ENCODE peak calls at places on chromosome 19, in nine cellular contexts. N, A, L, K, F, S, T, X and D are unnamed samples.
A peak's percentile ranks its signal among the peaks of the same experiment; 100 is the strongest.

GRCh38 chr19:3470500-3471128 is 9.7 kb downstream of the SMIM24 start:
- DNase-seq in N (no peak), A (no peak), L (peak; percentile 40), K (no peak), F (no peak), S (no peak), T (no peak), X (no peak), D (no peak)

GRCh38 chr19:10760268-10760944 is 42.5 kb downstream of the DNM2 start:
- DNase-seq in N (no peak), A (no peak), L (no peak), K (no peak), F (no peak), S (peak; percentile 25), T (no peak), X (no peak), D (peak; percentile 48)

GRCh38 chr19:28242317-28242927 is 970.5 kb downstream of the UQCRFS1 start:
- DNase-seq in N (no peak), A (peak; percentile 51), L (peak; percentile 81), K (no peak), F (no peak), S (peak; percentile 15), T (no peak), X (no peak), D (peak; percentile 24)

GRCh38 chr19:13329766-13330165 is 176.5 kb downstream of the CACNA1A start:
- DNase-seq in N (no peak), A (no peak), L (no peak), K (no peak), F (peak; percentile 31), S (no peak), T (no peak), X (no peak), D (no peak)

GRCh38 chr19:1177322-1178114 is 3.5 kb upstream of the SBNO2 start:
- DNase-seq in N (peak; percentile 84), A (no peak), L (peak; percentile 54), K (no peak), F (peak; percentile 97), S (peak; percentile 93), T (no peak), X (no peak), D (no peak)

GRCh38 chr19:46551175-46551574 is 50.0 kb upstream of the CALM3 start:
- DNase-seq in N (no peak), A (no peak), L (no peak), K (no peak), F (no peak), S (no peak), T (no peak), X (no peak), D (no peak)

GRCh38 chr19:18401580-18402112 is 4.2 kb upstream of the LRRC25 start:
- DNase-seq in N (no peak), A (no peak), L (peak; percentile 83), K (no peak), F (peak; percentile 69), S (peak; percentile 57), T (peak; percentile 72), X (peak; percentile 57), D (peak; percentile 69)

GRCh38 chr19:55474269-55475265 is 1.9 kb upstream of the ZNF628 start:
- DNase-seq in N (no peak), A (no peak), L (peak; percentile 61), K (no peak), F (no peak), S (peak; percentile 69), T (no peak), X (no peak), D (no peak)

GRCh38 chr19:39030854-39031367 is 1.4 kb downstream of the FBXO27 start:
- DNase-seq in N (no peak), A (no peak), L (no peak), K (no peak), F (no peak), S (no peak), T (no peak), X (no peak), D (no peak)

GRCh38 chr19:54160182-54160811 is 776 bp upstream of the LENG1 start:
- DNase-seq in N (no peak), A (no peak), L (no peak), K (no peak), F (peak; percentile 57), S (no peak), T (no peak), X (no peak), D (no peak)

GRCh38 chr19:1038995-1039645 is 787 bp upstream of the ABCA7 start:
- DNase-seq in N (no peak), A (no peak), L (peak; percentile 76), K (no peak), F (peak; percentile 28), S (no peak), T (no peak), X (peak; percentile 21), D (no peak)

GRCh38 chr19:13181747-13182388 is 31.7 kb downstream of the IER2 start:
- DNase-seq in N (peak; percentile 67), A (no peak), L (no peak), K (no peak), F (peak; percentile 64), S (peak; percentile 64), T (peak; percentile 83), X (peak; percentile 54), D (peak; percentile 64)

GRCh38 chr19:3080281-3080680 is 13.9 kb upstream of the GNA11 start:
- DNase-seq in N (no peak), A (no peak), L (no peak), K (no peak), F (peak; percentile 63), S (peak; percentile 75), T (peak; percentile 27), X (no peak), D (no peak)

GRCh38 chr19:50331187-50332013 is 2.2 kb upstream of the KCNC3 start:
- DNase-seq in N (peak; percentile 50), A (peak; percentile 64), L (peak; percentile 86), K (no peak), F (no peak), S (no peak), T (no peak), X (no peak), D (peak; percentile 22)

GRCh38 chr19:33486936-33487793 is 34.4 kb downstream of the PEPD start:
- DNase-seq in N (peak; percentile 52), A (no peak), L (no peak), K (no peak), F (no peak), S (no peak), T (no peak), X (no peak), D (no peak)

GRCh38 chr19:13164370-13165090 is 14.3 kb downstream of the IER2 start:
- DNase-seq in N (peak; percentile 80), A (peak; percentile 91), L (peak; percentile 98), K (no peak), F (peak; percentile 61), S (peak; percentile 69), T (peak; percentile 87), X (no peak), D (no peak)

GRCh38 chr19:1361601-1362384 is 21.9 kb upstream of the NDUFS7 start:
- DNase-seq in N (no peak), A (no peak), L (no peak), K (no peak), F (peak; percentile 78), S (peak; percentile 84), T (no peak), X (no peak), D (no peak)

GRCh38 chr19:58054792-58055482 is 4.1 kb upstream of the ZNF135 start:
- DNase-seq in N (no peak), A (peak; percentile 84), L (peak; percentile 66), K (no peak), F (peak; percentile 2), S (no peak), T (peak; percentile 57), X (no peak), D (no peak)

GRCh38 chr19:854549-854948 is 2.4 kb downstream of the ELANE start:
- DNase-seq in N (no peak), A (no peak), L (no peak), K (no peak), F (no peak), S (no peak), T (no peak), X (no peak), D (no peak)

GRCh38 chr19:56547535-56547934 is 8.8 kb downstream of the ZFP28 start:
- DNase-seq in N (no peak), A (peak; percentile 46), L (peak; percentile 65), K (no peak), F (no peak), S (no peak), T (no peak), X (no peak), D (no peak)
- TF ChIP-seq CTCF in N (no peak), A (peak; percentile 43), L (peak; percentile 64), K (no peak), F (no peak), S (peak; percentile 22), T (no peak), X (no peak), D (no peak)

GRCh38 chr19:29285878-29286277 is 72.9 kb upstream of the UQCRFS1 start:
- DNase-seq in N (peak; percentile 33), A (peak; percentile 71), L (peak; percentile 85), K (no peak), F (no peak), S (no peak), T (no peak), X (no peak), D (no peak)
- TF ChIP-seq CTCF in N (no peak), A (no peak), L (peak; percentile 77), K (no peak), F (peak; percentile 24), S (no peak), T (no peak), X (no peak), D (no peak)

GRCh38 chr19:8473652-8474476 is 28.6 kb downstream of the PRAM1 start:
- DNase-seq in N (no peak), A (no peak), L (no peak), K (no peak), F (no peak), S (no peak), T (no peak), X (no peak), D (peak; percentile 73)
- TF ChIP-seq CTCF in N (no peak), A (no peak), L (no peak), K (no peak), F (no peak), S (no peak), T (no peak), X (no peak), D (no peak)

GRCh38 chr19:35656700-35657099 is 8.6 kb downstream of the COX6B1 start:
- DNase-seq in N (no peak), A (no peak), L (no peak), K (no peak), F (no peak), S (no peak), T (no peak), X (no peak), D (no peak)

GRCh38 chr19:35661995-35662340 is 4.3 kb upstream of the UPK1A start:
- DNase-seq in N (no peak), A (no peak), L (no peak), K (no peak), F (no peak), S (no peak), T (no peak), X (no peak), D (no peak)

GRCh38 chr19:35655600-35655999 is 7.5 kb downstream of the COX6B1 start:
- DNase-seq in N (no peak), A (no peak), L (no peak), K (no peak), F (no peak), S (no peak), T (no peak), X (no peak), D (no peak)

GRCh38 chr19:35663981-35664380 is 2.3 kb upstream of the UPK1A start:
- DNase-seq in N (no peak), A (no peak), L (no peak), K (no peak), F (no peak), S (no peak), T (no peak), X (no peak), D (no peak)

GRCh38 chr19:35657904-35658700 is 8.2 kb upstream of the UPK1A start:
- DNase-seq in N (no peak), A (no peak), L (no peak), K (no peak), F (no peak), S (peak; percentile 48), T (no peak), X (no peak), D (no peak)
- TF ChIP-seq CTCF in N (no peak), A (peak; percentile 19), L (peak; percentile 52), K (no peak), F (no peak), S (peak; percentile 31), T (no peak), X (no peak), D (no peak)